ENCODE peak calls at places on chromosomes 16 and 17, in seven cellular contexts. M is Right ventricle myocardium superior; F is dorsolateral prefrontal cortex; K is NCI-H1105; I is activated CD4-positive, alpha-beta T cell treated with anti-CD3 and anti-CD28 coated beads, Interleukin-2, amount 10 ng/mL, durations not matched to agents 7 days and 5 days; R is skeletal muscle cell; Z is activated naive CD4-positive, alpha-beta T cell treated with anti-CD3 and anti-CD28 coated beads, Interleukin-2, amount 10 ng/mL, durations not matched to agents 7 days and 5 days. H is an unnamed sample.

GRCh38 chr17:16927641-16928321 is 44.1 kb downstream of the TNFRSF13B start:
- DNase-seq in M (no peak), F (no peak), K (no peak), I (no peak), R (no peak), Z (peak), H (peak)

GRCh38 chr16:85461814-85462404 is 151.2 kb upstream of the GSE1 start:
- DNase-seq in M (no peak), F (no peak), K (peak), I (no peak), R (no peak), Z (no peak), H (no peak)

GRCh38 chr16:57826706-57827625 is 24.7 kb upstream of the KIFC3 start:
- DNase-seq in M (peak), F (no peak), K (no peak), I (no peak), R (no peak), Z (no peak), H (peak)

GRCh38 chr17:12357600-12357999 is 308.1 kb upstream of the MYOCD start:
- DNase-seq in M (no peak), F (no peak), K (no peak), I (no peak), R (no peak), Z (no peak), H (no peak)

GRCh38 chr17:50185724-50186545 is 15.5 kb downstream of the COL1A1 start:
- DNase-seq in M (no peak), F (no peak), K (no peak), I (no peak), R (no peak), Z (no peak), H (peak)

GRCh38 chr17:51687887-51688286 is 427.5 kb downstream of the UTP18 start:
- DNase-seq in M (no peak), F (no peak), K (no peak), I (no peak), R (no peak), Z (no peak), H (no peak)

GRCh38 chr16:75288596-75289120 is 37.2 kb upstream of the BCAR1 start:
- DNase-seq in M (no peak), F (no peak), K (no peak), I (peak), R (no peak), Z (peak), H (no peak)

GRCh38 chr17:74011963-74012362 is 191.5 kb upstream of the RPL38 start:
- DNase-seq in M (no peak), F (no peak), K (peak), I (no peak), R (no peak), Z (no peak), H (no peak)

GRCh38 chr16:84724619-84725307 is 25.0 kb downstream of the USP10 start:
- DNase-seq in M (no peak), F (no peak), K (no peak), I (peak), R (no peak), Z (no peak), H (no peak)

GRCh38 chr17:51076821-51077220 is 43.8 kb downstream of the SPAG9 start:
- DNase-seq in M (no peak), F (no peak), K (no peak), I (no peak), R (no peak), Z (no peak), H (no peak)

GRCh38 chr16:58249780-58250478 is 44.9 kb downstream of the PRSS54 start:
- DNase-seq in M (peak), F (peak), K (peak), I (peak), R (peak), Z (peak), H (peak)

GRCh38 chr17:3924421-3925350 is 8.4 kb upstream of the P2RX1 start:
- DNase-seq in M (peak), F (no peak), K (no peak), I (no peak), R (no peak), Z (no peak), H (peak)

GRCh38 chr17:28944862-28945741 is 6.2 kb downstream of the PHF12 start:
- DNase-seq in M (no peak), F (no peak), K (no peak), I (no peak), R (no peak), Z (no peak), H (no peak)

GRCh38 chr17:40303706-40304450 is 5.1 kb upstream of the RARA start:
- DNase-seq in M (no peak), F (no peak), K (no peak), I (no peak), R (no peak), Z (no peak), H (no peak)

GRCh38 chr17:4068918-4069317 is 73.9 kb downstream of the ZZEF1 start:
- DNase-seq in M (no peak), F (no peak), K (no peak), I (no peak), R (no peak), Z (no peak), H (no peak)

GRCh38 chr17:48187867-48188608 is 80.5 kb downstream of the SNX11 start:
- DNase-seq in M (no peak), F (no peak), K (peak), I (no peak), R (no peak), Z (no peak), H (no peak)

GRCh38 chr17:28503420-28503819 is 2.7 kb upstream of the FOXN1 start:
- DNase-seq in M (no peak), F (no peak), K (no peak), I (no peak), R (no peak), Z (no peak), H (no peak)

GRCh38 chr16:74734361-74735161 is 33.9 kb upstream of the MLKL start:
- DNase-seq in M (no peak), F (no peak), K (no peak), I (no peak), R (no peak), Z (no peak), H (peak)

GRCh38 chr16:12896562-12896961 is 4.8 kb upstream of the SHISA9 start:
- DNase-seq in M (no peak), F (no peak), K (no peak), I (peak), R (no peak), Z (no peak), H (no peak)

GRCh38 chr16:63426275-63426870 is 1390.1 kb upstream of the CDH8 start:
- DNase-seq in M (no peak), F (no peak), K (no peak), I (no peak), R (no peak), Z (no peak), H (no peak)

GRCh38 chr16:22300427-22301071 is 3.3 kb downstream of the POLR3E start:
- DNase-seq in M (peak), F (peak), K (no peak), I (peak), R (no peak), Z (peak), H (no peak)

H was measured in kidney.